ENCODE peak calls at places on chromosomes 4 and X, in ten cellular contexts. W is esophagus muscularis mucosa, C is B cell, L is bronchial epithelial cell, U is suprapubic skin, R is heart right ventricle, B is fibroblast of lung, G is glutamatergic neuron, N is cardiac fibroblast, M is fibroblast of mammary gland. V is an unnamed sample.

GRCh38 chr4:143294710-143295109 is 42.0 kb upstream of the GAB1 start:
- DNase-seq in C (no peak), U (no peak), G (no peak), L (no peak), W (no peak), M (no peak), B (peak; percentile 29), N (no peak), R (no peak), V (no peak)

GRCh38 chr4:81807927-81808672 is 336.4 kb upstream of the RASGEF1B start:
- DNase-seq in R (no peak), L (peak; percentile 15), U (no peak), G (peak; percentile 25), N (peak; percentile 73), M (no peak), W (no peak), C (no peak), B (peak; percentile 1), V (no peak)

GRCh38 chr4:140286503-140286902 is 86.9 kb upstream of the SCOC start:
- DNase-seq in G (peak; percentile 38), U (no peak), R (no peak), M (peak; percentile 32), C (no peak), L (no peak), B (no peak), W (no peak), N (no peak), V (no peak)

GRCh38 chr4:153466637-153467153 is 535 bp downstream of the TMEM131L start:
- DNase-seq in R (peak; percentile 31), G (peak; percentile 30), L (no peak), W (no peak), M (no peak), B (no peak), U (no peak), C (no peak), N (no peak), V (peak; percentile 16)

GRCh38 chr4:122826596-122827257 is at the start of gene FGF2:
- DNase-seq in R (peak; percentile 70), M (peak; percentile 49), G (peak; percentile 54), B (peak; percentile 78), L (no peak), C (no peak), W (no peak), N (peak; percentile 77), U (peak; percentile 85), V (no peak)

GRCh38 chr4:2834001-2834921 is 9.4 kb upstream of the ADD1 start:
- DNase-seq in M (no peak), C (peak; percentile 39), L (no peak), B (no peak), U (no peak), G (peak; percentile 19), R (no peak), N (no peak), W (no peak), V (no peak)

GRCh38 chrX:99077099-99077498 is 1333.0 kb downstream of the PCDH19 start:
- DNase-seq in G (no peak), W (no peak), U (no peak), B (no peak), C (no peak), L (no peak), R (no peak), N (no peak), M (no peak), V (no peak)

GRCh38 chr4:113758361-113758760 is 3.2 kb downstream of the CAMK2D start:
- DNase-seq in N (peak; percentile 57), C (no peak), L (no peak), W (no peak), M (peak; percentile 21), R (no peak), G (no peak), B (no peak), U (no peak), V (no peak)

GRCh38 chr4:84916233-84916632 is 50.3 kb downstream of the WDFY3 start:
- DNase-seq in C (no peak), L (no peak), G (no peak), N (no peak), R (no peak), M (no peak), U (no peak), W (no peak), B (no peak), V (no peak)

GRCh38 chr4:184616633-184617471 is 32.4 kb downstream of the CASP3 start:
- DNase-seq in B (no peak), L (no peak), U (no peak), G (no peak), W (no peak), N (no peak), R (no peak), C (no peak), M (no peak), V (no peak)

GRCh38 chr4:169485791-169486742 is 126.3 kb downstream of the NEK1 start:
- DNase-seq in C (peak; percentile 43), U (no peak), G (peak; percentile 27), N (peak; percentile 74), L (peak; percentile 61), B (peak; percentile 79), R (no peak), M (peak; percentile 73), W (no peak), V (no peak)

GRCh38 chr4:17726911-17727310 is 54.5 kb downstream of the FAM184B start:
- DNase-seq in W (no peak), R (no peak), N (no peak), L (peak; percentile 19), M (no peak), B (no peak), G (no peak), C (no peak), U (no peak), V (no peak)

GRCh38 chrX:137234651-137235402 is 201.0 kb upstream of the GPR101 start:
- DNase-seq in L (no peak), G (no peak), B (no peak), N (no peak), R (no peak), M (no peak), U (no peak), C (no peak), W (no peak), V (no peak)

GRCh38 chr4:41752081-41752836 is 3.7 kb upstream of the PHOX2B start:
- DNase-seq in R (no peak), N (no peak), W (no peak), L (no peak), U (no peak), M (no peak), C (no peak), G (no peak), B (no peak), V (no peak)

GRCh38 chrX:82218361-82218760 is 1016.5 kb downstream of the SH3BGRL start:
- DNase-seq in R (no peak), G (no peak), M (peak; percentile 31), N (no peak), C (no peak), U (no peak), L (peak; percentile 20), B (peak; percentile 5), W (no peak), V (no peak)
- TF ChIP-seq CTCF in R (no peak), G (peak; percentile 68), M (peak; percentile 31), N (no peak), C (no peak), U (no peak), L (peak; percentile 21), B (no peak), W (peak; percentile 15), V (no peak)

DNA sequence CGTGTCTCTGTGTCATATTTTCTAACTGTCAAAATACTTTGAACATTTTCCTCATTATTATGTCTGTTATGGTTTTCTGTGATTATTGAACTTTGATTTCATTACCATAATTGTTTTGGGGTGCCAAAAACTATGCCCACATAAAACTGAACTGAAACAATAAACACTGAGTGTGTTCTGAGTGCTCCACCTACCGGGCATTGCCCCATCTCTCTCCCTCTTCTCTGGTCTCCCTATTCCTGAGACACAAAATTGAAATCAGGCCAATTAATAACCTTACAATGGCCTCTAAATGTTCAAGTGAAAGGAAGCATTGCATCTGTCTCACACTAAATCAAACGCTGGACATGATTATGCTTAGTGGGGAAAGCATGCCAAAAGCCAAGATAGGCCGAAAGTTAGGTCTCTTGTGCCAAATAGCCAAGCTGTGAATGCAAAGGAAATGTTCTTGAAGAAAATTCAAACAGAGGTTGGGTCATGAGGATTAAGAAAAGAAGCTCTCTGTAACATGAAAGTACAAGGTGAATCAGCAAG is 972.3 kb downstream of the PCDH7 start:
- DNase-seq in R (no peak), U (no peak), N (peak; percentile 32), M (no peak), W (no peak), B (peak; percentile 81), L (no peak), C (no peak), G (no peak), V (no peak)
- TF ChIP-seq CTCF in R (peak; percentile 40), U (no peak), N (no peak), M (peak; percentile 7), W (no peak), B (peak; percentile 70), L (no peak), C (no peak), G (no peak), V (no peak)

GRCh38 chr4:95694411-95694810 is 145.5 kb upstream of the PDHA2 start:
- DNase-seq in B (no peak), C (no peak), M (no peak), G (no peak), U (no peak), N (peak; percentile 15), W (no peak), R (no peak), L (peak; percentile 70), V (no peak)

GRCh38 chr4:95693594-95693993 is 144.8 kb upstream of the UNC5C start:
- DNase-seq in G (no peak), N (peak; percentile 49), R (no peak), C (no peak), U (no peak), L (peak; percentile 56), M (peak; percentile 12), B (peak; percentile 29), W (no peak), V (no peak)
- TF ChIP-seq CTCF in G (no peak), N (peak; percentile 46), R (peak; percentile 13), C (no peak), U (no peak), L (peak; percentile 55), M (peak; percentile 18), B (peak; percentile 45), W (no peak), V (no peak)

GRCh38 chr4:158171456-158171790 is 1.4 kb downstream of the GASK1B start:
- DNase-seq in N (no peak), U (no peak), R (no peak), W (no peak), G (no peak), C (no peak), L (no peak), B (no peak), M (peak; percentile 88), V (no peak)

GRCh38 chr4:158168606-158169005 is 4.2 kb downstream of the GASK1B start:
- DNase-seq in N (no peak), G (no peak), L (no peak), C (no peak), W (no peak), U (no peak), B (no peak), M (no peak), R (no peak), V (no peak)

GRCh38 chr4:158170691-158171455 is 2.0 kb downstream of the GASK1B start:
- DNase-seq in R (peak; percentile 87), G (peak; percentile 40), U (peak; percentile 67), N (peak; percentile 62), M (peak; percentile 63), L (peak; percentile 91), C (no peak), W (no peak), B (peak; percentile 34), V (no peak)

GRCh38 chr4:158169516-158169915 is 3.3 kb downstream of the GASK1B start:
- DNase-seq in L (no peak), U (no peak), M (peak; percentile 46), N (peak; percentile 33), G (no peak), R (no peak), C (no peak), W (no peak), B (no peak), V (no peak)

GRCh38 chr4:158169931-158170690 is 2.7 kb downstream of the GASK1B start:
- DNase-seq in G (no peak), U (no peak), N (peak; percentile 64), R (no peak), W (no peak), M (peak; percentile 53), L (no peak), B (peak; percentile 48), C (no peak), V (no peak)
- TF ChIP-seq CTCF in G (no peak), U (no peak), N (no peak), R (no peak), W (no peak), M (no peak), L (no peak), B (no peak), C (no peak), V (no peak)